ENCODE peak calls at places on chromosomes 4 and X, in five cellular contexts. V, N, W, M and K are unnamed samples.

GRCh38 chrX:124229374-124229773 is 103.1 kb upstream of the TEX13D start:
- DNase-seq in M (no peak), N (no peak), W (no peak), V (no peak), K (no peak)

GRCh38 chr4:7802093-7802726 is 137.5 kb downstream of the AFAP1 start:
- DNase-seq in V (peak; percentile 91), W (peak; percentile 77), N (peak; percentile 87), M (peak; percentile 66), K (peak; percentile 74)

GRCh38 chr4:165874799-165875371 is 1.8 kb downstream of the TLL1 start:
- DNase-seq in M (no peak), N (peak; percentile 60), V (peak; percentile 72), W (peak; percentile 17), K (peak; percentile 18)

GRCh38 chrX:93695981-93696380 is 22.0 kb downstream of the FAM133A start:
- DNase-seq in W (no peak), V (peak; percentile 15), M (no peak), N (no peak), K (no peak)

GRCh38 chr4:53854991-53855885 is 209.2 kb downstream of the CHIC2 start:
- DNase-seq in N (no peak), M (no peak), V (no peak), W (no peak), K (no peak)

GRCh38 chrX:139881130-139881529 is 51.7 kb downstream of the ATP11C start:
- DNase-seq in M (peak; percentile 16), N (no peak), W (no peak), V (no peak), K (no peak)

GRCh38 chrX:154383359-154384283 is 4.5 kb downstream of the EMD start:
- DNase-seq in M (no peak), W (no peak), N (no peak), V (no peak), K (no peak)

GRCh38 chr4:8594097-8595038 is 1.8 kb downstream of the CPZ start:
- DNase-seq in W (peak; percentile 74), M (peak; percentile 64), N (peak; percentile 70), V (peak; percentile 78), K (peak; percentile 41)

GRCh38 chr4:14091966-14092365 is 464.4 kb upstream of the BOD1L1 start:
- DNase-seq in V (no peak), M (no peak), N (no peak), W (no peak), K (no peak)

GRCh38 chr4:40995850-40996249 is 218.5 kb downstream of the APBB2 start:
- DNase-seq in M (no peak), V (no peak), N (no peak), W (no peak), K (no peak)

GRCh38 chr4:139962130-139962684 is 191.8 kb downstream of the MAML3 start:
- DNase-seq in V (no peak), W (no peak), N (no peak), M (no peak), K (no peak)

GRCh38 chr4:37685726-37686372 is 327 bp downstream of the RELL1 start:
- DNase-seq in M (no peak), N (no peak), V (peak; percentile 51), W (peak; percentile 30), K (no peak)

GRCh38 chr4:185716008-185716976 is 95.7 kb downstream of the SORBS2 start:
- DNase-seq in V (no peak), N (peak; percentile 24), W (no peak), M (no peak), K (no peak)

GRCh38 chrX:859329-859728 is 228.7 kb downstream of the SHOX start:
- DNase-seq in M (no peak), W (no peak), V (no peak), N (no peak), K (no peak)

GRCh38 chr4:152640058-152640921 is 39.5 kb downstream of the TMEM154 start:
- DNase-seq in N (no peak), M (no peak), W (peak; percentile 36), V (peak; percentile 30), K (no peak)

GRCh38 chr4:156638925-156639605 is 332.5 kb downstream of the PDGFC start:
- DNase-seq in V (no peak), M (no peak), N (no peak), W (no peak), K (no peak)

GRCh38 chr4:6732441-6733357 is 16.7 kb downstream of the BLOC1S4 start:
- DNase-seq in M (peak; percentile 39), V (peak; percentile 86), N (no peak), W (peak; percentile 67), K (no peak)

GRCh38 chrX:72169008-72169728 is 12.4 kb upstream of the PIN4 start:
- DNase-seq in N (no peak), W (no peak), V (no peak), M (no peak), K (no peak)

GRCh38 chrX:70445876-70446275 is 1.2 kb downstream of the DLG3 start:
- DNase-seq in N (no peak), V (no peak), M (no peak), W (no peak), K (no peak)

GRCh38 chr4:8516996-8517550 is 63.1 kb upstream of the GPR78 start:
- DNase-seq in M (no peak), N (no peak), W (no peak), V (no peak), K (no peak)

GRCh38 chrX:129875669-129876068 is 30.3 kb upstream of the UTP14A start:
- DNase-seq in M (no peak), W (peak; percentile 4), N (no peak), V (no peak), K (no peak)

GRCh38 chrX:21940356-21940829 is at the start of gene SMS:
- DNase-seq in V (peak; percentile 72), N (peak; percentile 78), W (peak; percentile 46), M (no peak), K (peak; percentile 63)

GRCh38 chr4:137540356-137540755 is 8.1 kb upstream of the PCDH18 start:
- DNase-seq in N (no peak), M (no peak), W (no peak), V (no peak), K (no peak)

GRCh38 chr4:168744021-168744420 is 247.2 kb downstream of the PALLD start:
- DNase-seq in M (no peak), W (no peak), V (no peak), N (no peak), K (no peak)

GRCh38 chrX:2954541-2954940 is 25.4 kb upstream of the ARSD start:
- DNase-seq in W (no peak), V (no peak), M (no peak), N (no peak), K (no peak)

GRCh38 chrX:96770315-96770714 is 85.7 kb downstream of the DIAPH2 start:
- DNase-seq in V (no peak), M (no peak), N (no peak), W (peak; percentile 1), K (no peak)

GRCh38 chrX:87299563-87300160 is 217.9 kb upstream of the KLHL4 start:
- DNase-seq in V (no peak), W (peak; percentile 2), M (no peak), N (peak; percentile 3), K (no peak)

GRCh38 chr4:36192922-36193321 is 51.4 kb downstream of the ARAP2 start:
- DNase-seq in V (no peak), W (no peak), M (no peak), N (no peak), K (no peak)

GRCh38 chr4:171101845-171102244 is 711.4 kb upstream of the GALNTL6 start:
- DNase-seq in N (no peak), M (no peak), V (no peak), W (no peak), K (no peak)

GRCh38 chr4:121108557-121108956 is 36.2 kb upstream of the NDNF start:
- DNase-seq in V (no peak), N (no peak), M (no peak), W (no peak), K (no peak)

GRCh38 chr4:187209921-187210613 is 486.4 kb upstream of the FAT1 start:
- DNase-seq in N (no peak), V (peak; percentile 39), M (no peak), W (no peak), K (no peak)

GRCh38 chr4:76895619-76896018 is 2.3 kb downstream of the SOWAHB start:
- DNase-seq in W (no peak), V (no peak), N (no peak), M (no peak), K (no peak)

DNA sequence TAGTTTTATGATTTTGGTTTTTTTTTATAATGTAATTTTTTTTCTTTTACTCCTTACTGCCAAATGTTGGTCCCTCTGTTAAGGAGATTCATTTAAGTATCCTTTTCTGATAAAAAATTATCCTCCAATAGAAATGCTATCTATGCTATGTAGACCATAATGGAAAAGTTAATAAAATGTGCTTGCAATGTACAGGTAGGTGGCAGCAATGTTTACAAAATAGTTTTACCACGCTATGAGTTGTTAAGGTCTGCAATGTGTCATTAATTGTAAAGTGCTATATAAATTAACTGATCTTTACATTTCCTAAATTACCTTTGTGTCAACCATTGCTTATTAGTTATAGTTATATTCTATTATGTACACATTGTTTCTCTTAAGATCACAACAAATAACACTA is 3.8 kb upstream of the CENPC start:
- DNase-seq in V (no peak), W (peak; percentile 15), M (no peak), N (no peak), K (no peak)
- TF ChIP-seq CTCF in V (no peak), W (peak; percentile 58), M (peak; percentile 54), N (no peak), K (peak; percentile 10)

GRCh38 chr4:144575181-144575580 is 70.8 kb upstream of the HHIP start:
- DNase-seq in N (peak; percentile 40), M (no peak), W (no peak), V (peak; percentile 48), K (no peak)
- TF ChIP-seq CTCF in N (peak; percentile 33), M (no peak), W (no peak), V (no peak), K (no peak)

GRCh38 chr4:98522062-98522461 is 136.3 kb downstream of the TSPAN5 start:
- DNase-seq in V (no peak), W (no peak), N (no peak), M (no peak), K (no peak)
- TF ChIP-seq CTCF in V (no peak), W (no peak), N (no peak), M (no peak), K (no peak)

GRCh38 chr4:176054942-176055341 is 10.7 kb upstream of the WDR17 start:
- DNase-seq in W (no peak), M (no peak), N (no peak), V (no peak), K (no peak)
- TF ChIP-seq CTCF in W (no peak), M (peak; percentile 42), N (no peak), V (no peak), K (no peak)

GRCh38 chrX:132393090-132393884 is 95.6 kb downstream of the MBNL3 start:
- DNase-seq in M (no peak), W (no peak), N (no peak), V (no peak), K (no peak)
- TF ChIP-seq CTCF in M (no peak), W (no peak), N (no peak), V (no peak), K (no peak)

DNA sequence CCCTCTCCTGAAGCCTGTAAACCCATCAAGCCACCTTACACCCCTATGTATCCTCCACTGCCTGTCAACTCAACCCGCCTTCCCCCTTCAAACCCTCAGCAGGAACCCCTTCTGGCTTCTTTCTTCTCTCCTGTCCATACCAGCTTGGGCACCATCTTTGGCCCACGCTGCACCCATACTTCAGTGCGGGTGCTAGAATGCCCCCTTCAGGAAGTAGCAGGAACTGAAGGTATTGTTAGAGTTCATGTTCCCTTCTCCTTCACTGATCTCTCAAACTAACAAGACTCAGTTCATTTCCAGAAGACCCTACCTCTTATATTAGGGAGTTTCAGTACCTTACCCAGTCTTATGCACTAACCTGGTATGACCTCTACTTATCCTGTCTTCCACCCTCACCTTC is 1.5 kb upstream of the UGT2B17 start:
- DNase-seq in M (no peak), W (no peak), N (no peak), V (no peak), K (no peak)
- TF ChIP-seq CTCF in M (peak; percentile 33), W (no peak), N (no peak), V (no peak), K (no peak)

GRCh38 chrX:80022363-80023031 is 7.9 kb downstream of the TBX22 start:
- DNase-seq in W (no peak), M (no peak), N (peak; percentile 30), V (no peak), K (no peak)
- TF ChIP-seq CTCF in W (no peak), M (no peak), N (no peak), V (no peak), K (no peak)